ENCODE peak calls at places on chromosomes 1 and 21, in ten cellular contexts. O, V, K, A, F, J, X, M, T and N are unnamed samples.

GRCh38 chr1:227888404-227889046 is 59.2 kb downstream of the WNT9A start:
- DNase-seq in O (no peak), V (no peak), K (no peak), A (no peak), F (no peak), J (no peak), X (no peak), M (peak; percentile 16), T (no peak), N (no peak)

GRCh38 chr21:42735061-42735460 is 81.6 kb downstream of the PDE9A start:
- DNase-seq in O (no peak), V (no peak), K (no peak), A (no peak), F (no peak), J (no peak), X (no peak), M (no peak), T (no peak), N (no peak)

GRCh38 chr1:31562707-31563360 is 13.5 kb upstream of the TINAGL1 start:
- DNase-seq in O (peak; percentile 69), V (no peak), K (no peak), A (no peak), F (peak; percentile 7), J (no peak), X (no peak), M (no peak), T (no peak), N (no peak)

GRCh38 chr1:32219022-32219421 is 3.1 kb downstream of the TMEM234 start:
- DNase-seq in O (no peak), V (no peak), K (peak; percentile 92), A (no peak), F (peak; percentile 67), J (no peak), X (no peak), M (no peak), T (no peak), N (no peak)

GRCh38 chr1:47388548-47389238 is 27.4 kb upstream of the FOXE3 start:
- DNase-seq in O (peak; percentile 78), V (no peak), K (peak; percentile 60), A (no peak), F (peak; percentile 87), J (peak; percentile 9), X (no peak), M (peak; percentile 34), T (peak; percentile 57), N (peak; percentile 62)

GRCh38 chr1:19682257-19682656 is 17.6 kb downstream of the HTR6 start:
- DNase-seq in O (peak; percentile 69), V (peak; percentile 67), K (peak; percentile 96), A (no peak), F (peak; percentile 90), J (no peak), X (no peak), M (no peak), T (peak; percentile 71), N (no peak)

GRCh38 chr1:178928985-178929384 is 58.1 kb upstream of the ANGPTL1 start:
- DNase-seq in O (no peak), V (no peak), K (no peak), A (no peak), F (no peak), J (no peak), X (no peak), M (no peak), T (no peak), N (no peak)

GRCh38 chr1:242133351-242133750 is 134.5 kb upstream of the MAP1LC3C start:
- DNase-seq in O (no peak), V (no peak), K (no peak), A (no peak), F (no peak), J (no peak), X (no peak), M (no peak), T (no peak), N (no peak)

GRCh38 chr1:197182716-197183115 is 36.2 kb upstream of the ASPM start:
- DNase-seq in O (no peak), V (no peak), K (no peak), A (no peak), F (no peak), J (no peak), X (no peak), M (no peak), T (no peak), N (no peak)

GRCh38 chr21:14119038-14119437 is 91.7 kb downstream of the LIPI start:
- DNase-seq in O (no peak), V (no peak), K (no peak), A (no peak), F (no peak), J (no peak), X (no peak), M (no peak), T (no peak), N (peak; percentile 10)

GRCh38 chr1:240287722-240288121 is 196.0 kb downstream of the FMN2 start:
- DNase-seq in O (no peak), V (no peak), K (no peak), A (no peak), F (no peak), J (no peak), X (no peak), M (no peak), T (no peak), N (peak; percentile 48)

GRCh38 chr1:178683304-178683703 is 41.7 kb upstream of the RALGPS2 start:
- DNase-seq in O (no peak), V (no peak), K (no peak), A (no peak), F (no peak), J (no peak), X (no peak), M (no peak), T (no peak), N (no peak)

GRCh38 chr1:91498498-91499245 is 2.0 kb upstream of the CDC7 start:
- DNase-seq in O (no peak), V (no peak), K (no peak), A (no peak), F (no peak), J (no peak), X (no peak), M (no peak), T (no peak), N (no peak)

GRCh38 chr21:41251961-41252642 is 64.5 kb upstream of the FAM3B start:
- DNase-seq in O (no peak), V (peak; percentile 70), K (peak; percentile 5), A (no peak), F (no peak), J (no peak), X (no peak), M (no peak), T (no peak), N (peak; percentile 89)

GRCh38 chr1:162732566-162733335 is 57.8 kb upstream of the HSD17B7 start:
- DNase-seq in O (no peak), V (no peak), K (no peak), A (no peak), F (no peak), J (no peak), X (no peak), M (no peak), T (no peak), N (no peak)

GRCh38 chr1:90989990-90990389 is 31.8 kb downstream of the ZNF644 start:
- DNase-seq in O (no peak), V (no peak), K (no peak), A (no peak), F (no peak), J (no peak), X (no peak), M (no peak), T (no peak), N (no peak)

GRCh38 chr1:43969746-43970466 is at the start of gene DPH2:
- DNase-seq in O (peak; percentile 98), V (peak; percentile 93), K (peak; percentile 96), A (peak; percentile 91), F (peak; percentile 98), J (peak; percentile 97), X (peak; percentile 82), M (peak; percentile 99), T (peak; percentile 93), N (peak; percentile 96)